ENCODE peak calls at places on chromosome 14, in nine cellular contexts. One of them, this sample, is unnamed.
A peak's percentile ranks its signal among the peaks of the same experiment; 100 is the strongest.

GRCh38 chr14:91708795-91709194 is 23.1 kb downstream of the CATSPERB start:
- DNase-seq in A549: no peak
- DNase-seq in left ventricle myocardium inferior: no peak
- DNase-seq in upper lobe of right lung: no peak
- DNase-seq in dorsolateral prefrontal cortex: no peak
- DNase-seq in PC-9: no peak
- DNase-seq in IMR-90: no peak
- DNase-seq in transverse colon: peak; percentile 18
- DNase-seq in psoas muscle: no peak
- DNase-seq in this sample: no peak

GRCh38 chr14:48690349-48690748 is 895.8 kb downstream of the RPS29 start:
- DNase-seq in A549: peak; percentile 1
- DNase-seq in left ventricle myocardium inferior: no peak
- DNase-seq in upper lobe of right lung: no peak
- DNase-seq in dorsolateral prefrontal cortex: no peak
- DNase-seq in PC-9: no peak
- DNase-seq in IMR-90: peak; percentile 10
- DNase-seq in transverse colon: no peak
- DNase-seq in psoas muscle: no peak
- DNase-seq in this sample: no peak

GRCh38 chr14:71247106-71247505 is 339.8 kb downstream of the PCNX1 start:
- DNase-seq in A549: no peak
- DNase-seq in left ventricle myocardium inferior: no peak
- DNase-seq in upper lobe of right lung: no peak
- DNase-seq in dorsolateral prefrontal cortex: no peak
- DNase-seq in PC-9: no peak
- DNase-seq in IMR-90: peak; percentile 51
- DNase-seq in transverse colon: no peak
- DNase-seq in psoas muscle: no peak
- DNase-seq in this sample: peak; percentile 28

GRCh38 chr14:85438001-85438400 is 91.9 kb upstream of the FLRT2 start:
- DNase-seq in A549: no peak
- DNase-seq in left ventricle myocardium inferior: no peak
- DNase-seq in upper lobe of right lung: no peak
- DNase-seq in dorsolateral prefrontal cortex: no peak
- DNase-seq in PC-9: no peak
- DNase-seq in IMR-90: no peak
- DNase-seq in transverse colon: no peak
- DNase-seq in psoas muscle: no peak
- DNase-seq in this sample: no peak

GRCh38 chr14:99966030-99966429 is 99.2 kb upstream of the EVL start:
- DNase-seq in A549: no peak
- DNase-seq in left ventricle myocardium inferior: no peak
- DNase-seq in upper lobe of right lung: no peak
- DNase-seq in dorsolateral prefrontal cortex: no peak
- DNase-seq in PC-9: no peak
- DNase-seq in IMR-90: no peak
- DNase-seq in transverse colon: no peak
- DNase-seq in psoas muscle: no peak
- DNase-seq in this sample: no peak

GRCh38 chr14:65333926-65334687 is 78.4 kb upstream of the FUT8 start:
- DNase-seq in A549: no peak
- DNase-seq in left ventricle myocardium inferior: peak; percentile 30
- DNase-seq in upper lobe of right lung: no peak
- DNase-seq in dorsolateral prefrontal cortex: no peak
- DNase-seq in PC-9: no peak
- DNase-seq in IMR-90: peak; percentile 86
- DNase-seq in transverse colon: peak; percentile 72
- DNase-seq in psoas muscle: peak; percentile 48
- DNase-seq in this sample: peak; percentile 12

GRCh38 chr14:73783107-73783727 is 68.4 kb upstream of the PTGR2 start:
- DNase-seq in A549: no peak
- DNase-seq in left ventricle myocardium inferior: no peak
- DNase-seq in upper lobe of right lung: no peak
- DNase-seq in dorsolateral prefrontal cortex: no peak
- DNase-seq in PC-9: no peak
- DNase-seq in IMR-90: no peak
- DNase-seq in transverse colon: no peak
- DNase-seq in psoas muscle: no peak
- DNase-seq in this sample: no peak

GRCh38 chr14:80638620-80639215 is 302.8 kb downstream of the CEP128 start:
- DNase-seq in A549: peak; percentile 89
- DNase-seq in left ventricle myocardium inferior: no peak
- DNase-seq in upper lobe of right lung: no peak
- DNase-seq in dorsolateral prefrontal cortex: no peak
- DNase-seq in PC-9: no peak
- DNase-seq in IMR-90: peak; percentile 85
- DNase-seq in transverse colon: no peak
- DNase-seq in psoas muscle: no peak
- DNase-seq in this sample: peak; percentile 71

GRCh38 chr14:100022772-100023451 is 42.3 kb upstream of the EVL start:
- DNase-seq in A549: no peak
- DNase-seq in left ventricle myocardium inferior: peak; percentile 18
- DNase-seq in upper lobe of right lung: no peak
- DNase-seq in dorsolateral prefrontal cortex: no peak
- DNase-seq in PC-9: no peak
- DNase-seq in IMR-90: peak; percentile 59
- DNase-seq in transverse colon: no peak
- DNase-seq in psoas muscle: peak; percentile 49
- DNase-seq in this sample: no peak

GRCh38 chr14:71498151-71498734 is 434.0 kb upstream of the RGS6 start:
- DNase-seq in A549: no peak
- DNase-seq in left ventricle myocardium inferior: no peak
- DNase-seq in upper lobe of right lung: no peak
- DNase-seq in dorsolateral prefrontal cortex: no peak
- DNase-seq in PC-9: no peak
- DNase-seq in IMR-90: peak; percentile 78
- DNase-seq in transverse colon: no peak
- DNase-seq in psoas muscle: no peak
- DNase-seq in this sample: no peak

GRCh38 chr14:73712540-73713141 is 1.5 kb downstream of the PNMA1 start:
- DNase-seq in A549: no peak
- DNase-seq in left ventricle myocardium inferior: no peak
- DNase-seq in upper lobe of right lung: no peak
- DNase-seq in dorsolateral prefrontal cortex: peak; percentile 37
- DNase-seq in PC-9: no peak
- DNase-seq in IMR-90: peak; percentile 27
- DNase-seq in transverse colon: no peak
- DNase-seq in psoas muscle: no peak
- DNase-seq in this sample: no peak

GRCh38 chr14:61516125-61516740 is 179.1 kb upstream of the HIF1A start:
- DNase-seq in A549: no peak
- DNase-seq in left ventricle myocardium inferior: no peak
- DNase-seq in upper lobe of right lung: no peak
- DNase-seq in dorsolateral prefrontal cortex: no peak
- DNase-seq in PC-9: no peak
- DNase-seq in IMR-90: no peak
- DNase-seq in transverse colon: no peak
- DNase-seq in psoas muscle: peak; percentile 17
- DNase-seq in this sample: no peak

GRCh38 chr14:68547305-68548193 is 245.3 kb downstream of the ZFP36L1 start:
- DNase-seq in A549: peak; percentile 83
- DNase-seq in left ventricle myocardium inferior: no peak
- DNase-seq in upper lobe of right lung: no peak
- DNase-seq in dorsolateral prefrontal cortex: no peak
- DNase-seq in PC-9: peak; percentile 78
- DNase-seq in IMR-90: peak; percentile 93
- DNase-seq in transverse colon: peak; percentile 62
- DNase-seq in psoas muscle: peak; percentile 73
- DNase-seq in this sample: peak; percentile 79

GRCh38 chr14:94163806-94164205 is 10.3 kb upstream of the PPP4R4 start:
- DNase-seq in A549: no peak
- DNase-seq in left ventricle myocardium inferior: no peak
- DNase-seq in upper lobe of right lung: no peak
- DNase-seq in dorsolateral prefrontal cortex: no peak
- DNase-seq in PC-9: no peak
- DNase-seq in IMR-90: no peak
- DNase-seq in transverse colon: no peak
- DNase-seq in psoas muscle: no peak
- DNase-seq in this sample: no peak

GRCh38 chr14:64465856-64466554 is 706 bp downstream of the AKAP5 start:
- DNase-seq in A549: peak; percentile 31
- DNase-seq in left ventricle myocardium inferior: no peak
- DNase-seq in upper lobe of right lung: no peak
- DNase-seq in dorsolateral prefrontal cortex: peak; percentile 57
- DNase-seq in PC-9: no peak
- DNase-seq in IMR-90: peak; percentile 61
- DNase-seq in transverse colon: no peak
- DNase-seq in psoas muscle: no peak
- DNase-seq in this sample: peak; percentile 45

GRCh38 chr14:99716091-99716849 is 32.2 kb downstream of the CYP46A1 start:
- DNase-seq in A549: no peak
- DNase-seq in left ventricle myocardium inferior: no peak
- DNase-seq in upper lobe of right lung: no peak
- DNase-seq in dorsolateral prefrontal cortex: no peak
- DNase-seq in PC-9: no peak
- DNase-seq in IMR-90: no peak
- DNase-seq in transverse colon: no peak
- DNase-seq in psoas muscle: no peak
- DNase-seq in this sample: no peak

GRCh38 chr14:71472281-71472960 is 459.8 kb upstream of the RGS6 start:
- DNase-seq in A549: no peak
- DNase-seq in left ventricle myocardium inferior: no peak
- DNase-seq in upper lobe of right lung: no peak
- DNase-seq in dorsolateral prefrontal cortex: no peak
- DNase-seq in PC-9: no peak
- DNase-seq in IMR-90: peak; percentile 21
- DNase-seq in transverse colon: no peak
- DNase-seq in psoas muscle: no peak
- DNase-seq in this sample: no peak

GRCh38 chr14:49972840-49973239 is 80.0 kb downstream of the ARF6 start:
- DNase-seq in A549: peak; percentile 88
- DNase-seq in left ventricle myocardium inferior: no peak
- DNase-seq in upper lobe of right lung: no peak
- DNase-seq in dorsolateral prefrontal cortex: no peak
- DNase-seq in PC-9: peak; percentile 78
- DNase-seq in IMR-90: peak; percentile 92
- DNase-seq in transverse colon: peak; percentile 74
- DNase-seq in psoas muscle: no peak
- DNase-seq in this sample: peak; percentile 93

DNA sequence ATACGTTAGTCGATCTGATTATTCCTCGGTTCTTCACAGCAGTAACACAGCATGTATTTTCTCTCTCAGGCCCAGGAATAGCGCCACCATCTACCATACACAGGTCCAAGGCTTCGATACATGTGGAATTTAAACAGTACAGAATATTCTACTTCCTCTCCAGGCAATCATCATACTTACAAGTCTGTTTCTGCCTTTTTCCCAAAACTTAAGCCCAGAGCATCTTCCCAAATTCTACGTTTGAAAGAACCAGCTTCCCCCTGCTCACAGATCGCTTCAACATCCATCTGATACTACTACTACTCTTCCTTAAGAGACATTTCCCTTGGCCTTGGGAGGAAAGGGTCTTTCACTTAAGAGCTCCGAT is 626 bp downstream of the TXNDC16 start:
- DNase-seq in A549: peak; percentile 30
- DNase-seq in left ventricle myocardium inferior: no peak
- DNase-seq in upper lobe of right lung: no peak
- DNase-seq in dorsolateral prefrontal cortex: no peak
- DNase-seq in PC-9: no peak
- DNase-seq in IMR-90: peak; percentile 39
- DNase-seq in transverse colon: no peak
- DNase-seq in psoas muscle: no peak
- DNase-seq in this sample: peak; percentile 25
- TF ChIP-seq CTCF in A549: peak; percentile 47
- TF ChIP-seq CTCF in left ventricle myocardium inferior: peak; percentile 23
- TF ChIP-seq CTCF in upper lobe of right lung: no peak
- TF ChIP-seq CTCF in dorsolateral prefrontal cortex: no peak
- TF ChIP-seq CTCF in PC-9: no peak
- TF ChIP-seq CTCF in IMR-90: peak; percentile 32
- TF ChIP-seq CTCF in transverse colon: no peak
- TF ChIP-seq CTCF in psoas muscle: no peak
- TF ChIP-seq CTCF in this sample: peak; percentile 61

GRCh38 chr14:51855234-51855633 is 5.2 kb upstream of the GNG2 start:
- DNase-seq in A549: no peak
- DNase-seq in left ventricle myocardium inferior: no peak
- DNase-seq in upper lobe of right lung: no peak
- DNase-seq in dorsolateral prefrontal cortex: no peak
- DNase-seq in PC-9: no peak
- DNase-seq in IMR-90: peak; percentile 83
- DNase-seq in transverse colon: no peak
- DNase-seq in psoas muscle: no peak
- DNase-seq in this sample: no peak
- H3K4me3 ChIP-seq in A549: no peak overlapping the region
- H3K4me3 ChIP-seq in left ventricle myocardium inferior: no peak overlapping the region
- H3K4me3 ChIP-seq in upper lobe of right lung: no peak overlapping the region
- H3K4me3 ChIP-seq in dorsolateral prefrontal cortex: no peak overlapping the region
- H3K4me3 ChIP-seq in PC-9: no peak overlapping the region
- H3K4me3 ChIP-seq in IMR-90: no peak overlapping the region
- H3K4me3 ChIP-seq in transverse colon: no peak overlapping the region
- H3K4me3 ChIP-seq in psoas muscle: no peak overlapping the region
- H3K4me3 ChIP-seq in this sample: no peak overlapping the region

GRCh38 chr14:77077040-77077439 is 21.0 kb upstream of the CIPC start:
- DNase-seq in A549: no peak
- DNase-seq in left ventricle myocardium inferior: no peak
- DNase-seq in upper lobe of right lung: peak; percentile 33
- DNase-seq in dorsolateral prefrontal cortex: no peak
- DNase-seq in PC-9: no peak
- DNase-seq in IMR-90: no peak
- DNase-seq in transverse colon: no peak
- DNase-seq in psoas muscle: no peak
- DNase-seq in this sample: no peak
- H3K27ac ChIP-seq in A549: no peak overlapping the region
- H3K27ac ChIP-seq in left ventricle myocardium inferior: peak overlapping the region; percentile 91
- H3K27ac ChIP-seq in upper lobe of right lung: peak overlapping the region; percentile 81
- H3K27ac ChIP-seq in dorsolateral prefrontal cortex: peak overlapping the region; percentile 4
- H3K27ac ChIP-seq in PC-9: no peak overlapping the region
- H3K27ac ChIP-seq in IMR-90: no peak overlapping the region
- H3K27ac ChIP-seq in transverse colon: peak overlapping the region; percentile 81
- H3K27ac ChIP-seq in psoas muscle: peak overlapping the region; percentile 62
- H3K27ac ChIP-seq in this sample: no peak overlapping the region

GRCh38 chr14:103296987-103297386 is 37.0 kb upstream of the EIF5 start:
- DNase-seq in A549: peak; percentile 38
- DNase-seq in left ventricle myocardium inferior: no peak
- DNase-seq in upper lobe of right lung: no peak
- DNase-seq in dorsolateral prefrontal cortex: no peak
- DNase-seq in PC-9: no peak
- DNase-seq in IMR-90: no peak
- DNase-seq in transverse colon: no peak
- DNase-seq in psoas muscle: no peak
- DNase-seq in this sample: no peak
- TF ChIP-seq CTCF in A549: no peak
- TF ChIP-seq CTCF in left ventricle myocardium inferior: no peak
- TF ChIP-seq CTCF in upper lobe of right lung: no peak
- TF ChIP-seq CTCF in dorsolateral prefrontal cortex: no peak
- TF ChIP-seq CTCF in PC-9: no peak
- TF ChIP-seq CTCF in IMR-90: no peak
- TF ChIP-seq CTCF in transverse colon: no peak
- TF ChIP-seq CTCF in psoas muscle: no peak
- TF ChIP-seq CTCF in this sample: peak; percentile 14

GRCh38 chr14:32202468-32202865 is 602 bp downstream of the RNU6-8 start:
- DNase-seq in A549: peak; percentile 52
- DNase-seq in left ventricle myocardium inferior: no peak
- DNase-seq in upper lobe of right lung: no peak
- DNase-seq in dorsolateral prefrontal cortex: no peak
- DNase-seq in PC-9: no peak
- DNase-seq in IMR-90: peak; percentile 21
- DNase-seq in transverse colon: no peak
- DNase-seq in psoas muscle: no peak
- DNase-seq in this sample: peak; percentile 14
- H3K4me3 ChIP-seq in A549: peak overlapping the region; percentile 60
- H3K4me3 ChIP-seq in left ventricle myocardium inferior: peak overlapping the region; percentile 77
- H3K4me3 ChIP-seq in upper lobe of right lung: peak overlapping the region; percentile 91
- H3K4me3 ChIP-seq in dorsolateral prefrontal cortex: peak overlapping the region; percentile 74
- H3K4me3 ChIP-seq in PC-9: peak overlapping the region; percentile 88
- H3K4me3 ChIP-seq in IMR-90: peak overlapping the region; percentile 67
- H3K4me3 ChIP-seq in transverse colon: peak overlapping the region; percentile 64
- H3K4me3 ChIP-seq in psoas muscle: peak overlapping the region; percentile 84
- H3K4me3 ChIP-seq in this sample: peak overlapping the region; percentile 76